ENCODE peak calls at places on chromosomes 7 and 10, in five cellular contexts. One of them, this sample, is unnamed.

GRCh38 chr7:112383671-112384417 is 66.4 kb upstream of the IFRD1 start:
- DNase-seq in BE2C: no peak
- DNase-seq in left ventricle myocardium inferior: no peak
- DNase-seq in fibroblast of the aortic adventitia: peak
- DNase-seq in tibial nerve: no peak
- DNase-seq in this sample: no peak

GRCh38 chr10:84264611-84265141 is 19.8 kb downstream of the RGR start:
- DNase-seq in BE2C: peak
- DNase-seq in left ventricle myocardium inferior: peak
- DNase-seq in fibroblast of the aortic adventitia: peak
- DNase-seq in tibial nerve: peak
- DNase-seq in this sample: peak

GRCh38 chr7:1537631-1538412 is 7.3 kb downstream of the MAFK start:
- DNase-seq in BE2C: peak
- DNase-seq in left ventricle myocardium inferior: peak
- DNase-seq in fibroblast of the aortic adventitia: peak
- DNase-seq in tibial nerve: peak
- DNase-seq in this sample: peak

GRCh38 chr7:148153611-148154010 is 437.0 kb upstream of the C7orf33 start:
- DNase-seq in BE2C: peak
- DNase-seq in left ventricle myocardium inferior: peak
- DNase-seq in fibroblast of the aortic adventitia: no peak
- DNase-seq in tibial nerve: no peak
- DNase-seq in this sample: peak

GRCh38 chr7:63900394-63901203 is 98.0 kb upstream of the ZNF722 start:
- DNase-seq in BE2C: peak
- DNase-seq in left ventricle myocardium inferior: peak
- DNase-seq in fibroblast of the aortic adventitia: no peak
- DNase-seq in tibial nerve: peak
- DNase-seq in this sample: peak

GRCh38 chr10:62584216-62584615 is 210.0 kb downstream of the ZNF365 start:
- DNase-seq in BE2C: no peak
- DNase-seq in left ventricle myocardium inferior: no peak
- DNase-seq in fibroblast of the aortic adventitia: peak
- DNase-seq in tibial nerve: no peak
- DNase-seq in this sample: no peak

GRCh38 chr7:110170762-110171161 is 920.2 kb upstream of the LRRN3 start:
- DNase-seq in BE2C: no peak
- DNase-seq in left ventricle myocardium inferior: no peak
- DNase-seq in fibroblast of the aortic adventitia: no peak
- DNase-seq in tibial nerve: no peak
- DNase-seq in this sample: no peak

GRCh38 chr10:6721964-6722615 is 142.0 kb upstream of the PRKCQ start:
- DNase-seq in BE2C: no peak
- DNase-seq in left ventricle myocardium inferior: no peak
- DNase-seq in fibroblast of the aortic adventitia: peak
- DNase-seq in tibial nerve: peak
- DNase-seq in this sample: no peak

GRCh38 chr10:79417266-79417665 is 28.2 kb downstream of the ZCCHC24 start:
- DNase-seq in BE2C: no peak
- DNase-seq in left ventricle myocardium inferior: peak
- DNase-seq in fibroblast of the aortic adventitia: no peak
- DNase-seq in tibial nerve: no peak
- DNase-seq in this sample: no peak

GRCh38 chr10:86362129-86362527 is 4.5 kb downstream of the GRID1 start:
- DNase-seq in BE2C: no peak
- DNase-seq in left ventricle myocardium inferior: no peak
- DNase-seq in fibroblast of the aortic adventitia: no peak
- DNase-seq in tibial nerve: no peak
- DNase-seq in this sample: peak

GRCh38 chr10:50375051-50375452 is 123.7 kb upstream of the ASAH2 start:
- DNase-seq in BE2C: no peak
- DNase-seq in left ventricle myocardium inferior: no peak
- DNase-seq in fibroblast of the aortic adventitia: no peak
- DNase-seq in tibial nerve: no peak
- DNase-seq in this sample: no peak

GRCh38 chr7:30772984-30773383 is 1.8 kb downstream of the MINDY4 start:
- DNase-seq in BE2C: no peak
- DNase-seq in left ventricle myocardium inferior: no peak
- DNase-seq in fibroblast of the aortic adventitia: no peak
- DNase-seq in tibial nerve: no peak
- DNase-seq in this sample: no peak

GRCh38 chr10:74035324-74035723 is 37.4 kb downstream of the VCL start:
- DNase-seq in BE2C: no peak
- DNase-seq in left ventricle myocardium inferior: no peak
- DNase-seq in fibroblast of the aortic adventitia: peak
- DNase-seq in tibial nerve: no peak
- DNase-seq in this sample: no peak

GRCh38 chr7:26439502-26440252 is 148.0 kb downstream of the SNX10 start:
- DNase-seq in BE2C: no peak
- DNase-seq in left ventricle myocardium inferior: no peak
- DNase-seq in fibroblast of the aortic adventitia: no peak
- DNase-seq in tibial nerve: no peak
- DNase-seq in this sample: no peak

GRCh38 chr7:44224216-44224950 is 23.6 kb downstream of the YKT6 start:
- DNase-seq in BE2C: no peak
- DNase-seq in left ventricle myocardium inferior: no peak
- DNase-seq in fibroblast of the aortic adventitia: no peak
- DNase-seq in tibial nerve: no peak
- DNase-seq in this sample: no peak

GRCh38 chr7:152435384-152436278 is at the start of gene KMT2C:
- DNase-seq in BE2C: peak
- DNase-seq in left ventricle myocardium inferior: peak
- DNase-seq in fibroblast of the aortic adventitia: peak
- DNase-seq in tibial nerve: peak
- DNase-seq in this sample: peak

GRCh38 chr7:129793506-129794310 is 159.1 kb downstream of the UBE2H start:
- DNase-seq in BE2C: no peak
- DNase-seq in left ventricle myocardium inferior: no peak
- DNase-seq in fibroblast of the aortic adventitia: no peak
- DNase-seq in tibial nerve: no peak
- DNase-seq in this sample: peak

GRCh38 chr10:72736176-72736795 is 44.3 kb downstream of the MCU start:
- DNase-seq in BE2C: no peak
- DNase-seq in left ventricle myocardium inferior: no peak
- DNase-seq in fibroblast of the aortic adventitia: peak
- DNase-seq in tibial nerve: no peak
- DNase-seq in this sample: no peak

GRCh38 chr10:132107211-132107946 is 41.6 kb downstream of the JAKMIP3 start:
- DNase-seq in BE2C: peak
- DNase-seq in left ventricle myocardium inferior: no peak
- DNase-seq in fibroblast of the aortic adventitia: no peak
- DNase-seq in tibial nerve: no peak
- DNase-seq in this sample: peak

GRCh38 chr10:43878386-43878785 is 229.7 kb upstream of the ZNF32 start:
- DNase-seq in BE2C: peak
- DNase-seq in left ventricle myocardium inferior: peak
- DNase-seq in fibroblast of the aortic adventitia: no peak
- DNase-seq in tibial nerve: no peak
- DNase-seq in this sample: peak

GRCh38 chr7:123916240-123916724 is 8.8 kb upstream of the SPAM1 start:
- DNase-seq in BE2C: no peak
- DNase-seq in left ventricle myocardium inferior: no peak
- DNase-seq in fibroblast of the aortic adventitia: peak
- DNase-seq in tibial nerve: no peak
- DNase-seq in this sample: no peak

GRCh38 chr7:2632717-2633537 is 1.1 kb downstream of the TTYH3 start:
- DNase-seq in BE2C: peak
- DNase-seq in left ventricle myocardium inferior: peak
- DNase-seq in fibroblast of the aortic adventitia: peak
- DNase-seq in tibial nerve: peak
- DNase-seq in this sample: peak

GRCh38 chr7:6133249-6133648 is 102.1 kb downstream of the ANKRD61 start:
- DNase-seq in BE2C: no peak
- DNase-seq in left ventricle myocardium inferior: no peak
- DNase-seq in fibroblast of the aortic adventitia: no peak
- DNase-seq in tibial nerve: no peak
- DNase-seq in this sample: no peak

GRCh38 chr10:22365233-22365632 is 19.9 kb downstream of the SPAG6 start:
- DNase-seq in BE2C: no peak
- DNase-seq in left ventricle myocardium inferior: no peak
- DNase-seq in fibroblast of the aortic adventitia: no peak
- DNase-seq in tibial nerve: no peak
- DNase-seq in this sample: no peak

GRCh38 chr7:82364048-82364447 is 79.5 kb downstream of the CACNA2D1 start:
- DNase-seq in BE2C: no peak
- DNase-seq in left ventricle myocardium inferior: no peak
- DNase-seq in fibroblast of the aortic adventitia: no peak
- DNase-seq in tibial nerve: no peak
- DNase-seq in this sample: no peak

GRCh38 chr10:63166742-63167258 is 33.7 kb downstream of the NRBF2 start:
- DNase-seq in BE2C: peak
- DNase-seq in left ventricle myocardium inferior: no peak
- DNase-seq in fibroblast of the aortic adventitia: peak
- DNase-seq in tibial nerve: no peak
- DNase-seq in this sample: no peak

GRCh38 chr10:123772645-123773508 is 106.7 kb downstream of the GPR26 start:
- DNase-seq in BE2C: no peak
- DNase-seq in left ventricle myocardium inferior: no peak
- DNase-seq in fibroblast of the aortic adventitia: no peak
- DNase-seq in tibial nerve: no peak
- DNase-seq in this sample: no peak

GRCh38 chr7:103735377-103735776 is 254.1 kb downstream of the RELN start:
- DNase-seq in BE2C: peak
- DNase-seq in left ventricle myocardium inferior: no peak
- DNase-seq in fibroblast of the aortic adventitia: peak
- DNase-seq in tibial nerve: no peak
- DNase-seq in this sample: no peak

GRCh38 chr10:114157912-114158311 is 16.1 kb downstream of the CCDC186 start:
- DNase-seq in BE2C: peak
- DNase-seq in left ventricle myocardium inferior: no peak
- DNase-seq in fibroblast of the aortic adventitia: no peak
- DNase-seq in tibial nerve: no peak
- DNase-seq in this sample: no peak

GRCh38 chr10:103452714-103453230 is 602 bp upstream of the CALHM2 start:
- DNase-seq in BE2C: no peak
- DNase-seq in left ventricle myocardium inferior: no peak
- DNase-seq in fibroblast of the aortic adventitia: peak
- DNase-seq in tibial nerve: no peak
- DNase-seq in this sample: peak

GRCh38 chr10:98316661-98317060 is 48.7 kb upstream of the LOXL4 start:
- DNase-seq in BE2C: no peak
- DNase-seq in left ventricle myocardium inferior: no peak
- DNase-seq in fibroblast of the aortic adventitia: peak
- DNase-seq in tibial nerve: no peak
- DNase-seq in this sample: no peak

GRCh38 chr10:110771486-110771885 is 100.2 kb upstream of the PDCD4 start:
- DNase-seq in BE2C: no peak
- DNase-seq in left ventricle myocardium inferior: no peak
- DNase-seq in fibroblast of the aortic adventitia: no peak
- DNase-seq in tibial nerve: no peak
- DNase-seq in this sample: no peak

GRCh38 chr10:12589271-12589670 is 239.9 kb downstream of the CAMK1D start:
- DNase-seq in BE2C: no peak
- DNase-seq in left ventricle myocardium inferior: no peak
- DNase-seq in fibroblast of the aortic adventitia: no peak
- DNase-seq in tibial nerve: no peak
- DNase-seq in this sample: no peak

GRCh38 chr10:23151071-23151470 is 41.0 kb upstream of the PTF1A start:
- DNase-seq in BE2C: no peak
- DNase-seq in left ventricle myocardium inferior: no peak
- DNase-seq in fibroblast of the aortic adventitia: no peak
- DNase-seq in tibial nerve: no peak
- DNase-seq in this sample: no peak

GRCh38 chr7:15855726-15856125 is 169.2 kb upstream of the MEOX2 start:
- DNase-seq in BE2C: no peak
- DNase-seq in left ventricle myocardium inferior: no peak
- DNase-seq in fibroblast of the aortic adventitia: no peak
- DNase-seq in tibial nerve: no peak
- DNase-seq in this sample: no peak
- H3K4me3 ChIP-seq in BE2C: no peak
- H3K4me3 ChIP-seq in left ventricle myocardium inferior: no peak
- H3K4me3 ChIP-seq in fibroblast of the aortic adventitia: no peak
- H3K4me3 ChIP-seq in tibial nerve: no peak
- H3K4me3 ChIP-seq in this sample: no peak

DNA sequence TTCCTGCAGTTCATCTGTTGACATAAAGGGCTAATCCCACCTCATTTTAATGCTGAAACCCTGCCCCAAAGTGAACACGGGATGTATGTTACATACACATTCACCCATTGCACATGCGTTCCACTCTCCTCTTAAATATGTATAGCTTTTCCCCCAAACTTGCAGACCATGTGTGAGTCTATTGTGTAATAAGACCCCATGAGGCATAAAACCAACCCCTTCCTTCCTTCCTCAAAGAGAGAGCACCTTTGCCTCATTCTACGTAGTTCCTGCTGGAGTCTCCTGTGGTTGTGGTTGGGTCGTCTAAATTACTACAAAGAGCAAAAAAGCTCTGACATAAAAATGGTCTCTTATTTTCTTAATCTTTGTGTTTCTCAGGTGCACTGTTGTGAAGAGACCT is 345.7 kb upstream of the KLF6 start:
- DNase-seq in BE2C: no peak
- DNase-seq in left ventricle myocardium inferior: no peak
- DNase-seq in fibroblast of the aortic adventitia: no peak
- DNase-seq in tibial nerve: peak
- DNase-seq in this sample: no peak
- H3K4me3 ChIP-seq in BE2C: no peak
- H3K4me3 ChIP-seq in left ventricle myocardium inferior: no peak
- H3K4me3 ChIP-seq in fibroblast of the aortic adventitia: no peak
- H3K4me3 ChIP-seq in tibial nerve: no peak
- H3K4me3 ChIP-seq in this sample: no peak

GRCh38 chr7:107933386-107934013 is 42.5 kb downstream of the DLD start:
- DNase-seq in BE2C: no peak
- DNase-seq in left ventricle myocardium inferior: no peak
- DNase-seq in fibroblast of the aortic adventitia: no peak
- DNase-seq in tibial nerve: no peak
- DNase-seq in this sample: no peak

GRCh38 chr7:107936312-107936711 is 45.3 kb downstream of the DLD start:
- DNase-seq in BE2C: no peak
- DNase-seq in left ventricle myocardium inferior: no peak
- DNase-seq in fibroblast of the aortic adventitia: no peak
- DNase-seq in tibial nerve: no peak
- DNase-seq in this sample: no peak

GRCh38 chr7:107934991-107935770 is 44.2 kb downstream of the DLD start:
- DNase-seq in BE2C: no peak
- DNase-seq in left ventricle myocardium inferior: no peak
- DNase-seq in fibroblast of the aortic adventitia: peak
- DNase-seq in tibial nerve: no peak
- DNase-seq in this sample: no peak

GRCh38 chr7:107931740-107932515 is 40.9 kb downstream of the DLD start:
- DNase-seq in BE2C: peak
- DNase-seq in left ventricle myocardium inferior: peak
- DNase-seq in fibroblast of the aortic adventitia: no peak
- DNase-seq in tibial nerve: no peak
- DNase-seq in this sample: no peak

GRCh38 chr7:107932851-107933250 is 41.9 kb downstream of the DLD start:
- DNase-seq in BE2C: no peak
- DNase-seq in left ventricle myocardium inferior: no peak
- DNase-seq in fibroblast of the aortic adventitia: no peak
- DNase-seq in tibial nerve: no peak
- DNase-seq in this sample: no peak
- H3K4me3 ChIP-seq in BE2C: no peak
- H3K4me3 ChIP-seq in left ventricle myocardium inferior: no peak
- H3K4me3 ChIP-seq in fibroblast of the aortic adventitia: no peak
- H3K4me3 ChIP-seq in tibial nerve: no peak
- H3K4me3 ChIP-seq in this sample: no peak

GRCh38 chr7:143882020-143882610 is 19.9 kb downstream of the TCAF1 start:
- DNase-seq in BE2C: peak
- DNase-seq in left ventricle myocardium inferior: peak
- DNase-seq in fibroblast of the aortic adventitia: peak
- DNase-seq in tibial nerve: peak
- DNase-seq in this sample: peak
- H3K4me3 ChIP-seq in BE2C: peak
- H3K4me3 ChIP-seq in left ventricle myocardium inferior: peak
- H3K4me3 ChIP-seq in fibroblast of the aortic adventitia: peak
- H3K4me3 ChIP-seq in tibial nerve: peak
- H3K4me3 ChIP-seq in this sample: peak

This sample was measured in tibial artery.